ENCODE peak calls at places on chromosomes 2 and 18, in four cellular contexts. J, I, K and V are unnamed samples.

GRCh38 chr2:72148391-72148974 is 821 bp upstream of the CYP26B1 start:
- DNase-seq in J (no peak), I (no peak), K (no peak), V (no peak)

GRCh38 chr2:238970553-238971081 is 122.7 kb downstream of the TWIST2 start:
- DNase-seq in J (peak), I (peak), K (no peak), V (peak)

GRCh38 chr18:2002178-2002577 is 569.1 kb downstream of the METTL4 start:
- DNase-seq in J (no peak), I (no peak), K (no peak), V (no peak)

GRCh38 chr2:46844034-46844433 is 71.6 kb downstream of the MCFD2 start:
- DNase-seq in J (no peak), I (no peak), K (no peak), V (no peak)

GRCh38 chr2:187208199-187208785 is 239.8 kb downstream of the CALCRL start:
- DNase-seq in J (no peak), I (no peak), K (no peak), V (no peak)

GRCh38 chr2:208929489-208929864 is 494.4 kb upstream of the MAP2 start:
- DNase-seq in J (no peak), I (no peak), K (no peak), V (no peak)

GRCh38 chr2:29844713-29845320 is 76.6 kb downstream of the ALK start:
- DNase-seq in J (peak), I (peak), K (no peak), V (no peak)

GRCh38 chr2:43455735-43456642 is 139.8 kb downstream of the THADA start:
- DNase-seq in J (no peak), I (peak), K (no peak), V (no peak)

GRCh38 chr2:234289789-234290188 is 207.1 kb downstream of the ARL4C start:
- DNase-seq in J (peak), I (peak), K (peak), V (no peak)

GRCh38 chr2:58291726-58292430 is 50.8 kb upstream of the FANCL start:
- DNase-seq in J (no peak), I (no peak), K (no peak), V (no peak)

GRCh38 chr2:36367497-36368353 is 12.1 kb downstream of the CRIM1 start:
- DNase-seq in J (peak), I (peak), K (no peak), V (no peak)

GRCh38 chr18:53796042-53796729 is 428.3 kb downstream of the MBD2 start:
- DNase-seq in J (peak), I (peak), K (peak), V (no peak)

GRCh38 chr2:226647626-226648518 is 151.7 kb downstream of the IRS1 start:
- DNase-seq in J (no peak), I (no peak), K (no peak), V (no peak)

GRCh38 chr2:19812166-19812565 is 89.6 kb downstream of the TTC32 start:
- DNase-seq in J (no peak), I (peak), K (no peak), V (no peak)

GRCh38 chr18:35376393-35376741 is 770 bp downstream of the ZNF396 start:
- DNase-seq in J (no peak), I (no peak), K (no peak), V (peak)

GRCh38 chr2:55842009-55842408 is 81.6 kb downstream of the EFEMP1 start:
- DNase-seq in J (no peak), I (peak), K (no peak), V (no peak)

GRCh38 chr18:72783517-72783916 is 84.3 kb downstream of the NETO1 start:
- DNase-seq in J (no peak), I (no peak), K (no peak), V (no peak)

GRCh38 chr2:2664989-2665833 is 334.1 kb upstream of the MYT1L start:
- DNase-seq in J (peak), I (peak), K (no peak), V (no peak)

GRCh38 chr2:163646659-163647058 is 89.1 kb downstream of the FIGN start:
- DNase-seq in J (no peak), I (no peak), K (no peak), V (no peak)

GRCh38 chr2:163647300-163647699 is 88.5 kb downstream of the FIGN start:
- DNase-seq in J (no peak), I (no peak), K (no peak), V (no peak)

GRCh38 chr2:163641986-163642385 is 93.8 kb downstream of the FIGN start:
- DNase-seq in J (no peak), I (peak), K (no peak), V (no peak)

GRCh38 chr2:163640542-163641195 is 95.1 kb downstream of the FIGN start:
- DNase-seq in J (no peak), I (no peak), K (no peak), V (no peak)

GRCh38 chr2:163644238-163644637 is 91.6 kb downstream of the FIGN start:
- DNase-seq in J (no peak), I (no peak), K (no peak), V (no peak)
- TF ChIP-seq CTCF in J (no peak), I (no peak), K (no peak), V (no peak)

GRCh38 chr18:21452381-21452780 is 148.1 kb downstream of the ESCO1 start:
- DNase-seq in J (no peak), I (no peak), K (no peak), V (no peak)

GRCh38 chr18:21453512-21453862 is 147.0 kb downstream of the ESCO1 start:
- DNase-seq in J (no peak), I (no peak), K (no peak), V (no peak)

GRCh38 chr18:21454725-21455124 is 145.8 kb downstream of the ESCO1 start:
- DNase-seq in J (no peak), I (no peak), K (no peak), V (no peak)

GRCh38 chr18:21450913-21451312 is 149.6 kb downstream of the ESCO1 start:
- DNase-seq in J (peak), I (no peak), K (no peak), V (no peak)

DNA sequence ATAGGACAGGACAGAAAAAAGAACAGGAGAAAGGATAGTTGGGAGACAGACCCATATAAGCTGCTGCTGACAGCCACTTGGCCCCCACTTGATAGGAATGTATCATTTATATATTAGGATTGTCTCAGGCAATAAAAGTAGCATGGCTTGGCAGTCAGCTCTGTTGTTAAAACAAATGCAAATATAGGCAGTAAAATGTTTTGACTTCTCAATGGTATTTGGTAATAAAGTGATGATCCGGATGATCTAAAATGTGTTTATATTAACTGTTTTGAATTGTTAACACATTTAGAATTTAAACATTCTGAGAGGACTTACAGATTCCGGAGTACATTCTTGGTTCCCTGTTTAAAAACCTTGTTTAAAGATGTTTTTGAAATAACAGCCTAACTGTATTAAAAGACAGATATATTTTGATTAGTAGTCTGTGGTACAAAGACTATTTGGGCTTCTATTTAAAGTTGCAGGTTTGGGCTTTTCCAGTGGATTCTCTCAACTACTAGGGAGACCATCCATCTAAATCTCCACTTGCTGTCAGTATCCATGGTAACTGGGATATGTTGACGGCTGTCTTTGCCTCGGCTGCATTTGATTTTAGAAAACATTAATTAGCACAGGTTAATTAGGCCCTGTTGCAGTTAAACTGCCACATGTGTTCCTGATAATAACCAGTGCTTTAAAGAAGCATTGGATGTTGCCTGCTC is 147.5 kb downstream of the ESCO1 start:
- DNase-seq in J (no peak), I (peak), K (no peak), V (no peak)
- TF ChIP-seq CTCF in J (no peak), I (no peak), K (no peak), V (no peak)

GRCh38 chr2:149487189-149487588 is 100.4 kb downstream of the MMADHC start:
- DNase-seq in J (no peak), I (no peak), K (no peak), V (no peak)
- TF ChIP-seq CTCF in J (no peak), I (peak), K (no peak), V (no peak)

GRCh38 chr2:28624436-28624797 is 127.2 kb upstream of the PPP1CB start:
- DNase-seq in J (no peak), I (no peak), K (no peak), V (no peak)
- TF ChIP-seq CTCF in J (no peak), I (no peak), K (no peak), V (no peak)

GRCh38 chr2:216664593-216665034 is 30.7 kb downstream of the IGFBP5 start:
- DNase-seq in J (peak), I (no peak), K (no peak), V (no peak)
- TF ChIP-seq CTCF in J (peak), I (peak), K (no peak), V (no peak)

GRCh38 chr2:38535745-38536506 is 66.8 kb downstream of the HNRNPLL start:
- DNase-seq in J (peak), I (peak), K (peak), V (peak)

GRCh38 chr2:38537937-38538525 is 64.7 kb downstream of the HNRNPLL start:
- DNase-seq in J (no peak), I (no peak), K (no peak), V (no peak)

GRCh38 chr2:38535404-38535744 is 67.4 kb downstream of the HNRNPLL start:
- DNase-seq in J (no peak), I (no peak), K (no peak), V (no peak)

GRCh38 chr2:38540580-38541290 is 62.0 kb downstream of the HNRNPLL start:
- DNase-seq in J (no peak), I (no peak), K (no peak), V (no peak)

DNA sequence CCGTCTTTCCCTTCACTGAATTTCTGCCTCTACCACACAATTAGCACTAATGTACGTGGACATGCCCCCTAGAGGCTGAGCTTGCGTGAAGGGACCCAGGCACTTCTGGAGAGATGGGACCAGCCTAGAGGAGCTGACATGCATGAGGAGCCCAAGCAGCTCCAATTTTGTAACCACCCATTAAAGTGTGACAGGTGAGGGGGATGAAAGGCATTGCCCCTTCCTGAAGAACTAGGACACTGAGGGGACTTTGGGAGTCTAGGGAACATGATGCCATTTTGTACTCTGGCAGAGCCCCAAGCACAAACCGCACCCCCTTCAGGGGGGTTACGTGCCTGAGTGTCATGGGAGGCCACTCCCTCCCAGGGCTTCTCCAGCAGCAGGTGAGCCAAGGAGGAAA is 63.6 kb downstream of the HNRNPLL start:
- DNase-seq in J (no peak), I (no peak), K (no peak), V (no peak)
- TF ChIP-seq CTCF in J (no peak), I (no peak), K (no peak), V (no peak)